ENCODE peak calls at places on chromosomes 13 and 19, in eight cellular contexts. P, T, Z, W, O, M, Y and E are unnamed samples.

GRCh38 chr19:1858412-1859081 is 4.8 kb downstream of the KLF16 start:
- DNase-seq in P (no peak), T (peak), Z (no peak), W (no peak), O (no peak), M (no peak), Y (no peak), E (no peak)

GRCh38 chr13:85386424-85386823 is 412.8 kb downstream of the SLITRK6 start:
- DNase-seq in P (no peak), T (no peak), Z (no peak), W (no peak), O (no peak), M (no peak), Y (no peak), E (no peak)

GRCh38 chr19:46725036-46725820 is 8.3 kb upstream of the PRKD2 start:
- DNase-seq in P (no peak), T (no peak), Z (no peak), W (no peak), O (no peak), M (no peak), Y (no peak), E (no peak)

GRCh38 chr13:48292650-48293049 is 10.9 kb upstream of the RB1 start:
- DNase-seq in P (no peak), T (no peak), Z (no peak), W (no peak), O (no peak), M (no peak), Y (no peak), E (no peak)

GRCh38 chr13:110387451-110388140 is 80.5 kb downstream of the COL4A2 start:
- DNase-seq in P (no peak), T (peak), Z (peak), W (no peak), O (peak), M (no peak), Y (no peak), E (no peak)

GRCh38 chr13:49986471-49986870 is 10.4 kb upstream of the TRIM13 start:
- DNase-seq in P (no peak), T (no peak), Z (no peak), W (no peak), O (no peak), M (no peak), Y (no peak), E (no peak)

GRCh38 chr13:58461217-58461616 is 829.7 kb downstream of the PCDH17 start:
- DNase-seq in P (no peak), T (no peak), Z (no peak), W (no peak), O (no peak), M (no peak), Y (no peak), E (no peak)

GRCh38 chr13:90205081-90205480 is 1142.4 kb upstream of the MIR17HG start:
- DNase-seq in P (no peak), T (no peak), Z (no peak), W (no peak), O (no peak), M (no peak), Y (no peak), E (no peak)

GRCh38 chr19:5936308-5936980 is 22.4 kb downstream of the CAPS start:
- DNase-seq in P (no peak), T (no peak), Z (no peak), W (no peak), O (no peak), M (no peak), Y (no peak), E (no peak)

GRCh38 chr19:4030981-4031380 is 23.4 kb downstream of the PIAS4 start:
- DNase-seq in P (no peak), T (no peak), Z (no peak), W (no peak), O (no peak), M (no peak), Y (no peak), E (no peak)

GRCh38 chr19:32748497-32748896 is 28.9 kb downstream of the TDRD12 start:
- DNase-seq in P (no peak), T (no peak), Z (peak), W (no peak), O (no peak), M (peak), Y (no peak), E (no peak)

GRCh38 chr13:48236528-48237353 is 3.7 kb downstream of the ITM2B start:
- DNase-seq in P (no peak), T (no peak), Z (no peak), W (no peak), O (no peak), M (no peak), Y (no peak), E (no peak)

GRCh38 chr13:49859568-49859967 is 67.1 kb upstream of the KPNA3 start:
- DNase-seq in P (peak), T (no peak), Z (no peak), W (peak), O (no peak), M (no peak), Y (no peak), E (peak)

GRCh38 chr19:34220472-34221063 is 33.8 kb upstream of the GARRE1 start:
- DNase-seq in P (no peak), T (no peak), Z (peak), W (peak), O (peak), M (peak), Y (peak), E (peak)

GRCh38 chr19:932647-933552 is 7.1 kb downstream of the ARID3A start:
- DNase-seq in P (peak), T (no peak), Z (peak), W (peak), O (peak), M (no peak), Y (no peak), E (peak)

GRCh38 chr13:105345116-105345515 is 1190.3 kb downstream of the EFNB2 start:
- DNase-seq in P (no peak), T (no peak), Z (no peak), W (no peak), O (no peak), M (no peak), Y (no peak), E (no peak)

GRCh38 chr19:3154957-3155736 is 19.3 kb downstream of the GNA15 start:
- DNase-seq in P (peak), T (peak), Z (peak), W (peak), O (peak), M (peak), Y (peak), E (peak)

GRCh38 chr19:50823389-50824042 is at the start of gene KLK1:
- DNase-seq in P (no peak), T (no peak), Z (peak), W (no peak), O (no peak), M (no peak), Y (no peak), E (no peak)

GRCh38 chr19:19260842-19261241 is 12.3 kb downstream of the TM6SF2 start:
- DNase-seq in P (no peak), T (no peak), Z (no peak), W (no peak), O (no peak), M (no peak), Y (no peak), E (no peak)

GRCh38 chr19:1862424-1863307 is 713 bp downstream of the KLF16 start:
- DNase-seq in P (no peak), T (no peak), Z (peak), W (no peak), O (no peak), M (peak), Y (no peak), E (no peak)

GRCh38 chr19:33290956-33291622 is 11.2 kb downstream of the CEBPA start:
- DNase-seq in P (no peak), T (no peak), Z (no peak), W (no peak), O (no peak), M (no peak), Y (peak), E (peak)

GRCh38 chr19:29743681-29744080 is 28.6 kb upstream of the C19orf12 start:
- DNase-seq in P (no peak), T (no peak), Z (no peak), W (no peak), O (no peak), M (no peak), Y (no peak), E (no peak)

GRCh38 chr19:805161-805561 is 7.9 kb downstream of the PTBP1 start:
- DNase-seq in P (no peak), T (no peak), Z (no peak), W (no peak), O (no peak), M (no peak), Y (no peak), E (no peak)

GRCh38 chr13:30847697-30848307 is 58.3 kb upstream of the MEDAG start:
- DNase-seq in P (peak), T (peak), Z (no peak), W (peak), O (peak), M (no peak), Y (no peak), E (peak)

GRCh38 chr13:79995334-79995733 is 345.6 kb downstream of the SPRY2 start:
- DNase-seq in P (peak), T (no peak), Z (no peak), W (peak), O (no peak), M (no peak), Y (peak), E (no peak)